ENCODE peak calls at places on chromosomes 3 and 15, in eight cellular contexts. One of them, this sample, is unnamed.

GRCh38 chr15:29322407-29322806 is 52.8 kb upstream of the NSMCE3 start:
- DNase-seq in fibroblast of the conjunctiva: no peak
- DNase-seq in natural killer cell treated with Interleukin-12 subunit alpha and Interleukin-12 subunit beta and Interleukin-15 and Interleukin-18, amount 100 ng/mL, for 72 hours: no peak
- DNase-seq in AG08396: no peak
- DNase-seq in GM10248: no peak
- DNase-seq in endodermal cell: no peak
- DNase-seq in GM04504: no peak
- DNase-seq in Daoy: peak
- DNase-seq in this sample: no peak

GRCh38 chr3:72991522-72991921 is 5.1 kb upstream of the PPP4R2 start:
- DNase-seq in fibroblast of the conjunctiva: no peak
- DNase-seq in endodermal cell: no peak
- DNase-seq in Daoy: no peak
- DNase-seq in GM04504: no peak
- DNase-seq in natural killer cell treated with Interleukin-12 subunit alpha and Interleukin-12 subunit beta and Interleukin-15 and Interleukin-18, amount 100 ng/mL, for 72 hours: no peak
- DNase-seq in AG08396: no peak
- DNase-seq in GM10248: no peak
- DNase-seq in this sample: no peak

GRCh38 chr15:72939855-72940631 is 112.2 kb upstream of the NEO1 start:
- DNase-seq in AG08396: no peak
- DNase-seq in GM04504: no peak
- DNase-seq in GM10248: no peak
- DNase-seq in endodermal cell: peak
- DNase-seq in fibroblast of the conjunctiva: no peak
- DNase-seq in Daoy: no peak
- DNase-seq in natural killer cell treated with Interleukin-12 subunit alpha and Interleukin-12 subunit beta and Interleukin-15 and Interleukin-18, amount 100 ng/mL, for 72 hours: no peak
- DNase-seq in this sample: no peak

GRCh38 chr15:57509965-57510364 is 81.7 kb upstream of the MYZAP start:
- DNase-seq in GM10248: no peak
- DNase-seq in endodermal cell: no peak
- DNase-seq in Daoy: no peak
- DNase-seq in fibroblast of the conjunctiva: no peak
- DNase-seq in AG08396: no peak
- DNase-seq in GM04504: no peak
- DNase-seq in natural killer cell treated with Interleukin-12 subunit alpha and Interleukin-12 subunit beta and Interleukin-15 and Interleukin-18, amount 100 ng/mL, for 72 hours: no peak
- DNase-seq in this sample: no peak

GRCh38 chr15:58568157-58568571 is 136.4 kb downstream of the LIPC start:
- DNase-seq in natural killer cell treated with Interleukin-12 subunit alpha and Interleukin-12 subunit beta and Interleukin-15 and Interleukin-18, amount 100 ng/mL, for 72 hours: no peak
- DNase-seq in GM04504: no peak
- DNase-seq in endodermal cell: no peak
- DNase-seq in fibroblast of the conjunctiva: no peak
- DNase-seq in AG08396: no peak
- DNase-seq in GM10248: no peak
- DNase-seq in Daoy: no peak
- DNase-seq in this sample: no peak

GRCh38 chr15:62895139-62895866 is 147.2 kb upstream of the TPM1 start:
- DNase-seq in GM04504: no peak
- DNase-seq in fibroblast of the conjunctiva: no peak
- DNase-seq in natural killer cell treated with Interleukin-12 subunit alpha and Interleukin-12 subunit beta and Interleukin-15 and Interleukin-18, amount 100 ng/mL, for 72 hours: no peak
- DNase-seq in endodermal cell: no peak
- DNase-seq in AG08396: no peak
- DNase-seq in Daoy: peak
- DNase-seq in GM10248: no peak
- DNase-seq in this sample: peak

GRCh38 chr3:130242850-130243569 is 102.5 kb upstream of the COL6A5 start:
- DNase-seq in endodermal cell: no peak
- DNase-seq in natural killer cell treated with Interleukin-12 subunit alpha and Interleukin-12 subunit beta and Interleukin-15 and Interleukin-18, amount 100 ng/mL, for 72 hours: no peak
- DNase-seq in Daoy: no peak
- DNase-seq in AG08396: peak
- DNase-seq in GM04504: no peak
- DNase-seq in fibroblast of the conjunctiva: no peak
- DNase-seq in GM10248: no peak
- DNase-seq in this sample: no peak

GRCh38 chr3:87498358-87499080 is 222.1 kb upstream of the POU1F1 start:
- DNase-seq in fibroblast of the conjunctiva: no peak
- DNase-seq in GM10248: no peak
- DNase-seq in natural killer cell treated with Interleukin-12 subunit alpha and Interleukin-12 subunit beta and Interleukin-15 and Interleukin-18, amount 100 ng/mL, for 72 hours: no peak
- DNase-seq in GM04504: no peak
- DNase-seq in AG08396: no peak
- DNase-seq in endodermal cell: no peak
- DNase-seq in Daoy: no peak
- DNase-seq in this sample: no peak

GRCh38 chr3:14602804-14603644 is 48.5 kb upstream of the CCDC174 start:
- DNase-seq in fibroblast of the conjunctiva: no peak
- DNase-seq in endodermal cell: peak
- DNase-seq in GM10248: no peak
- DNase-seq in GM04504: no peak
- DNase-seq in natural killer cell treated with Interleukin-12 subunit alpha and Interleukin-12 subunit beta and Interleukin-15 and Interleukin-18, amount 100 ng/mL, for 72 hours: no peak
- DNase-seq in AG08396: peak
- DNase-seq in Daoy: no peak
- DNase-seq in this sample: no peak

GRCh38 chr3:23004971-23005370 is 198.2 kb upstream of the UBE2E2 start:
- DNase-seq in natural killer cell treated with Interleukin-12 subunit alpha and Interleukin-12 subunit beta and Interleukin-15 and Interleukin-18, amount 100 ng/mL, for 72 hours: no peak
- DNase-seq in GM10248: no peak
- DNase-seq in Daoy: peak
- DNase-seq in fibroblast of the conjunctiva: no peak
- DNase-seq in GM04504: peak
- DNase-seq in endodermal cell: no peak
- DNase-seq in AG08396: peak
- DNase-seq in this sample: peak

GRCh38 chr3:190591080-190591479 is 77.2 kb downstream of the IL1RAP start:
- DNase-seq in fibroblast of the conjunctiva: no peak
- DNase-seq in GM10248: no peak
- DNase-seq in GM04504: no peak
- DNase-seq in endodermal cell: no peak
- DNase-seq in AG08396: no peak
- DNase-seq in Daoy: no peak
- DNase-seq in natural killer cell treated with Interleukin-12 subunit alpha and Interleukin-12 subunit beta and Interleukin-15 and Interleukin-18, amount 100 ng/mL, for 72 hours: no peak
- DNase-seq in this sample: no peak

GRCh38 chr15:63501256-63502089 is 2.9 kb upstream of the USP3 start:
- DNase-seq in GM10248: no peak
- DNase-seq in Daoy: peak
- DNase-seq in natural killer cell treated with Interleukin-12 subunit alpha and Interleukin-12 subunit beta and Interleukin-15 and Interleukin-18, amount 100 ng/mL, for 72 hours: peak
- DNase-seq in GM04504: peak
- DNase-seq in AG08396: peak
- DNase-seq in endodermal cell: peak
- DNase-seq in fibroblast of the conjunctiva: peak
- DNase-seq in this sample: no peak

GRCh38 chr3:165983284-165983683 is 146.1 kb upstream of the BCHE start:
- DNase-seq in natural killer cell treated with Interleukin-12 subunit alpha and Interleukin-12 subunit beta and Interleukin-15 and Interleukin-18, amount 100 ng/mL, for 72 hours: no peak
- DNase-seq in GM10248: no peak
- DNase-seq in AG08396: no peak
- DNase-seq in GM04504: no peak
- DNase-seq in endodermal cell: no peak
- DNase-seq in fibroblast of the conjunctiva: no peak
- DNase-seq in Daoy: no peak
- DNase-seq in this sample: no peak

GRCh38 chr3:141050576-141050912 is 603 bp upstream of the SPSB4 start:
- DNase-seq in GM10248: no peak
- DNase-seq in fibroblast of the conjunctiva: no peak
- DNase-seq in endodermal cell: peak
- DNase-seq in GM04504: no peak
- DNase-seq in AG08396: no peak
- DNase-seq in Daoy: peak
- DNase-seq in natural killer cell treated with Interleukin-12 subunit alpha and Interleukin-12 subunit beta and Interleukin-15 and Interleukin-18, amount 100 ng/mL, for 72 hours: no peak
- DNase-seq in this sample: no peak

GRCh38 chr3:171122212-171122611 is 95.7 kb upstream of the SLC2A2 start:
- DNase-seq in AG08396: no peak
- DNase-seq in fibroblast of the conjunctiva: no peak
- DNase-seq in endodermal cell: no peak
- DNase-seq in GM10248: no peak
- DNase-seq in natural killer cell treated with Interleukin-12 subunit alpha and Interleukin-12 subunit beta and Interleukin-15 and Interleukin-18, amount 100 ng/mL, for 72 hours: no peak
- DNase-seq in Daoy: no peak
- DNase-seq in GM04504: no peak
- DNase-seq in this sample: no peak

GRCh38 chr15:58882243-58882642 is 51.2 kb downstream of the SLTM start:
- DNase-seq in fibroblast of the conjunctiva: no peak
- DNase-seq in endodermal cell: no peak
- DNase-seq in GM10248: no peak
- DNase-seq in AG08396: no peak
- DNase-seq in natural killer cell treated with Interleukin-12 subunit alpha and Interleukin-12 subunit beta and Interleukin-15 and Interleukin-18, amount 100 ng/mL, for 72 hours: no peak
- DNase-seq in Daoy: no peak
- DNase-seq in GM04504: no peak
- DNase-seq in this sample: no peak

GRCh38 chr3:58551636-58552180 is 14.7 kb upstream of the ACOX2 start:
- DNase-seq in endodermal cell: no peak
- DNase-seq in GM04504: no peak
- DNase-seq in natural killer cell treated with Interleukin-12 subunit alpha and Interleukin-12 subunit beta and Interleukin-15 and Interleukin-18, amount 100 ng/mL, for 72 hours: no peak
- DNase-seq in Daoy: no peak
- DNase-seq in AG08396: no peak
- DNase-seq in GM10248: no peak
- DNase-seq in fibroblast of the conjunctiva: no peak
- DNase-seq in this sample: no peak

GRCh38 chr15:57259511-57260143 is 116.7 kb upstream of the CGNL1 start:
- DNase-seq in endodermal cell: peak
- DNase-seq in GM04504: no peak
- DNase-seq in GM10248: no peak
- DNase-seq in natural killer cell treated with Interleukin-12 subunit alpha and Interleukin-12 subunit beta and Interleukin-15 and Interleukin-18, amount 100 ng/mL, for 72 hours: no peak
- DNase-seq in AG08396: no peak
- DNase-seq in fibroblast of the conjunctiva: no peak
- DNase-seq in Daoy: no peak
- DNase-seq in this sample: no peak

GRCh38 chr15:24878153-24878552 is 76.6 kb upstream of the SNRPN start:
- DNase-seq in Daoy: peak
- DNase-seq in GM04504: no peak
- DNase-seq in natural killer cell treated with Interleukin-12 subunit alpha and Interleukin-12 subunit beta and Interleukin-15 and Interleukin-18, amount 100 ng/mL, for 72 hours: no peak
- DNase-seq in endodermal cell: no peak
- DNase-seq in fibroblast of the conjunctiva: peak
- DNase-seq in AG08396: no peak
- DNase-seq in GM10248: no peak
- DNase-seq in this sample: no peak

GRCh38 chr3:126982522-126983175 is at the start of gene PLXNA1:
- DNase-seq in GM10248: peak
- DNase-seq in GM04504: peak
- DNase-seq in natural killer cell treated with Interleukin-12 subunit alpha and Interleukin-12 subunit beta and Interleukin-15 and Interleukin-18, amount 100 ng/mL, for 72 hours: peak
- DNase-seq in Daoy: peak
- DNase-seq in AG08396: peak
- DNase-seq in endodermal cell: peak
- DNase-seq in fibroblast of the conjunctiva: no peak
- DNase-seq in this sample: peak

GRCh38 chr3:53022647-53023046 is 23.2 kb downstream of the SFMBT1 start:
- DNase-seq in AG08396: no peak
- DNase-seq in natural killer cell treated with Interleukin-12 subunit alpha and Interleukin-12 subunit beta and Interleukin-15 and Interleukin-18, amount 100 ng/mL, for 72 hours: no peak
- DNase-seq in Daoy: no peak
- DNase-seq in GM10248: no peak
- DNase-seq in fibroblast of the conjunctiva: no peak
- DNase-seq in GM04504: no peak
- DNase-seq in endodermal cell: no peak
- DNase-seq in this sample: no peak

GRCh38 chr15:67915374-67916050 is 75.7 kb upstream of the RNU6-1 start:
- DNase-seq in GM10248: no peak
- DNase-seq in GM04504: no peak
- DNase-seq in fibroblast of the conjunctiva: no peak
- DNase-seq in AG08396: no peak
- DNase-seq in Daoy: no peak
- DNase-seq in endodermal cell: peak
- DNase-seq in natural killer cell treated with Interleukin-12 subunit alpha and Interleukin-12 subunit beta and Interleukin-15 and Interleukin-18, amount 100 ng/mL, for 72 hours: no peak
- DNase-seq in this sample: no peak

GRCh38 chr15:80789296-80789695 is 10.1 kb downstream of the CEMIP start:
- DNase-seq in natural killer cell treated with Interleukin-12 subunit alpha and Interleukin-12 subunit beta and Interleukin-15 and Interleukin-18, amount 100 ng/mL, for 72 hours: no peak
- DNase-seq in Daoy: no peak
- DNase-seq in fibroblast of the conjunctiva: no peak
- DNase-seq in AG08396: no peak
- DNase-seq in endodermal cell: no peak
- DNase-seq in GM04504: no peak
- DNase-seq in GM10248: no peak
- DNase-seq in this sample: no peak

GRCh38 chr3:111603679-111604643 is 8.8 kb upstream of the ZBED2 start:
- DNase-seq in endodermal cell: no peak
- DNase-seq in natural killer cell treated with Interleukin-12 subunit alpha and Interleukin-12 subunit beta and Interleukin-15 and Interleukin-18, amount 100 ng/mL, for 72 hours: no peak
- DNase-seq in GM04504: no peak
- DNase-seq in Daoy: no peak
- DNase-seq in AG08396: no peak
- DNase-seq in GM10248: no peak
- DNase-seq in fibroblast of the conjunctiva: no peak
- DNase-seq in this sample: no peak

This sample was measured in HS-27A.